ENCODE peak calls at places on chromosomes 12 and 14, in nine cellular contexts. H, Z, I, D, G, P, E, W and R are unnamed samples.

GRCh38 chr14:92456215-92457017 is 57.2 kb upstream of the RIN3 start:
- DNase-seq in H (no peak), Z (peak; percentile 78), I (no peak), D (peak; percentile 25), G (peak; percentile 34), P (peak; percentile 57), E (no peak), W (no peak), R (no peak)

GRCh38 chr12:55723516-55724225 is 3.5 kb downstream of the RDH5 start:
- DNase-seq in H (no peak), Z (no peak), I (no peak), D (no peak), G (no peak), P (no peak), E (no peak), W (no peak), R (no peak)

GRCh38 chr14:56055521-56055920 is 62.7 kb upstream of the PELI2 start:
- DNase-seq in H (no peak), Z (no peak), I (no peak), D (no peak), G (no peak), P (no peak), E (no peak), W (no peak), R (no peak)

GRCh38 chr12:922297-922696 is 27.2 kb downstream of the RAD52 start:
- DNase-seq in H (no peak), Z (no peak), I (no peak), D (no peak), G (no peak), P (no peak), E (no peak), W (no peak), R (no peak)

GRCh38 chr14:101075801-101076413 is 172.4 kb upstream of the RTL1 start:
- DNase-seq in H (no peak), Z (no peak), I (no peak), D (no peak), G (peak; percentile 8), P (no peak), E (no peak), W (no peak), R (no peak)

GRCh38 chr12:41460906-41461305 is 272.8 kb downstream of the PDZRN4 start:
- DNase-seq in H (no peak), Z (no peak), I (no peak), D (no peak), G (no peak), P (no peak), E (no peak), W (no peak), R (no peak)

GRCh38 chr14:103476631-103477030 is 46.0 kb downstream of the CKB start:
- DNase-seq in H (no peak), Z (no peak), I (no peak), D (no peak), G (no peak), P (no peak), E (no peak), W (no peak), R (no peak)

GRCh38 chr14:51816031-51816430 is 44.4 kb upstream of the GNG2 start:
- DNase-seq in H (no peak), Z (no peak), I (no peak), D (no peak), G (no peak), P (no peak), E (no peak), W (no peak), R (no peak)

GRCh38 chr12:111596985-111597730 is 2.0 kb downstream of the ATXN2 start:
- DNase-seq in H (peak; percentile 65), Z (peak; percentile 56), I (peak; percentile 48), D (no peak), G (no peak), P (peak; percentile 54), E (no peak), W (no peak), R (no peak)

GRCh38 chr12:39873065-39873464 is 232.8 kb downstream of the SLC2A13 start:
- DNase-seq in H (no peak), Z (no peak), I (no peak), D (no peak), G (no peak), P (no peak), E (no peak), W (no peak), R (no peak)

GRCh38 chr12:48822711-48823110 is 4.4 kb downstream of the CACNB3 start:
- DNase-seq in H (no peak), Z (no peak), I (no peak), D (no peak), G (no peak), P (no peak), E (no peak), W (no peak), R (no peak)

GRCh38 chr14:105315211-105315721 is 718 bp downstream of the PACS2 start:
- DNase-seq in H (no peak), Z (no peak), I (peak; percentile 46), D (no peak), G (peak; percentile 38), P (no peak), E (peak; percentile 22), W (no peak), R (no peak)

GRCh38 chr12:130192667-130193345 is 30.5 kb downstream of the FZD10 start:
- DNase-seq in H (no peak), Z (no peak), I (no peak), D (no peak), G (no peak), P (no peak), E (no peak), W (no peak), R (no peak)

GRCh38 chr12:5200276-5201087 is 156.8 kb downstream of the KCNA5 start:
- DNase-seq in H (peak; percentile 67), Z (peak; percentile 5), I (peak; percentile 18), D (no peak), G (peak; percentile 88), P (peak; percentile 4), E (peak; percentile 47), W (no peak), R (peak; percentile 52)

GRCh38 chr14:69428289-69428998 is 30.0 kb downstream of the SLC39A9 start:
- DNase-seq in H (no peak), Z (no peak), I (peak; percentile 13), D (peak; percentile 5), G (no peak), P (no peak), E (no peak), W (no peak), R (no peak)

GRCh38 chr14:92926180-92926845 is 3.4 kb downstream of the CHGA start:
- DNase-seq in H (no peak), Z (no peak), I (no peak), D (no peak), G (no peak), P (no peak), E (no peak), W (no peak), R (no peak)

GRCh38 chr14:76181546-76181945 is 29.8 kb downstream of the GPATCH2L start:
- DNase-seq in H (no peak), Z (peak; percentile 17), I (no peak), D (no peak), G (no peak), P (no peak), E (no peak), W (no peak), R (no peak)

GRCh38 chr12:30358113-30358512 is 337.6 kb downstream of the IPO8 start:
- DNase-seq in H (no peak), Z (no peak), I (no peak), D (no peak), G (no peak), P (no peak), E (no peak), W (no peak), R (no peak)

GRCh38 chr12:68591716-68592437 is 18.8 kb upstream of the RAP1B start:
- DNase-seq in H (no peak), Z (no peak), I (no peak), D (no peak), G (no peak), P (no peak), E (no peak), W (no peak), R (no peak)

GRCh38 chr12:92111256-92111655 is 34.4 kb downstream of the BTG1 start:
- DNase-seq in H (no peak), Z (no peak), I (no peak), D (no peak), G (no peak), P (no peak), E (no peak), W (no peak), R (no peak)

GRCh38 chr14:20622816-20623291 is 18.6 kb downstream of the OR6S1 start:
- DNase-seq in H (no peak), Z (no peak), I (peak; percentile 43), D (no peak), G (no peak), P (no peak), E (no peak), W (no peak), R (no peak)

GRCh38 chr12:49039421-49040363 is 20.9 kb downstream of the KMT2D start:
- DNase-seq in H (no peak), Z (no peak), I (no peak), D (no peak), G (no peak), P (no peak), E (no peak), W (no peak), R (no peak)

GRCh38 chr14:38994721-38995120 is 108.3 kb downstream of the SEC23A start:
- DNase-seq in H (no peak), Z (no peak), I (no peak), D (no peak), G (no peak), P (no peak), E (no peak), W (no peak), R (no peak)

GRCh38 chr12:3078086-3078820 is 1.1 kb downstream of the TSPAN9 start:
- DNase-seq in H (no peak), Z (no peak), I (no peak), D (no peak), G (no peak), P (no peak), E (no peak), W (no peak), R (no peak)

GRCh38 chr14:65846469-65846868 is 433.9 kb downstream of the FUT8 start:
- DNase-seq in H (no peak), Z (no peak), I (no peak), D (no peak), G (no peak), P (no peak), E (no peak), W (no peak), R (no peak)

GRCh38 chr14:77409131-77409533 is 14.2 kb downstream of the NOXRED1 start:
- DNase-seq in H (no peak), Z (peak; percentile 10), I (peak; percentile 1), D (peak; percentile 16), G (no peak), P (no peak), E (no peak), W (no peak), R (no peak)

GRCh38 chr14:106845286-106846087 is 1319.1 kb downstream of the TMEM121 start:
- DNase-seq in H (no peak), Z (no peak), I (peak; percentile 49), D (no peak), G (no peak), P (peak; percentile 61), E (no peak), W (no peak), R (no peak)

GRCh38 chr14:105471823-105472495 is 2.7 kb upstream of the CRIP2 start:
- DNase-seq in H (no peak), Z (no peak), I (no peak), D (no peak), G (no peak), P (no peak), E (no peak), W (no peak), R (no peak)

GRCh38 chr12:56243731-56244181 is 13.9 kb downstream of the SLC39A5 start:
- DNase-seq in H (no peak), Z (no peak), I (no peak), D (no peak), G (no peak), P (no peak), E (no peak), W (no peak), R (no peak)

GRCh38 chr12:93122569-93123091 is 193.5 kb upstream of the EEA1 start:
- DNase-seq in H (no peak), Z (peak; percentile 23), I (no peak), D (no peak), G (no peak), P (no peak), E (no peak), W (no peak), R (no peak)

GRCh38 chr12:47904647-47905312 is at the start of gene VDR:
- DNase-seq in H (peak; percentile 83), Z (peak; percentile 65), I (peak; percentile 71), D (no peak), G (peak; percentile 64), P (peak; percentile 74), E (peak; percentile 50), W (peak; percentile 64), R (peak; percentile 44)